ENCODE peak calls at places on chromosomes 2 and 18, in five cellular contexts. N is fibroblast of mammary gland, Y is transverse colon, V is left lung, Q is Calu3. D is an unnamed sample.

GRCh38 chr2:121731366-121731765 is 5.3 kb downstream of the NIFK start:
- DNase-seq in N (no peak), Y (no peak), V (no peak), Q (no peak), D (no peak)

GRCh38 chr18:62445386-62445917 is 77.4 kb upstream of the ZCCHC2 start:
- DNase-seq in N (no peak), Y (no peak), V (no peak), Q (no peak), D (no peak)

GRCh38 chr2:9739508-9739907 is 103.8 kb upstream of the TAF1B start:
- DNase-seq in N (no peak), Y (peak), V (no peak), Q (peak), D (no peak)

GRCh38 chr2:233042549-233042948 is 10.1 kb downstream of the NEU2 start:
- DNase-seq in N (no peak), Y (no peak), V (no peak), Q (no peak), D (no peak)

GRCh38 chr18:21463718-21464117 is 136.8 kb downstream of the ESCO1 start:
- DNase-seq in N (no peak), Y (no peak), V (no peak), Q (no peak), D (no peak)

GRCh38 chr2:20578895-20579825 is 71.7 kb downstream of the HS1BP3 start:
- DNase-seq in N (peak), Y (peak), V (peak), Q (peak), D (peak)

GRCh38 chr18:36066731-36067117 is 635 bp downstream of the RPRD1A start:
- DNase-seq in N (peak), Y (no peak), V (no peak), Q (no peak), D (no peak)

GRCh38 chr2:18149660-18150246 is 271.3 kb downstream of the KCNS3 start:
- DNase-seq in N (peak), Y (no peak), V (no peak), Q (no peak), D (no peak)

GRCh38 chr2:220192994-220193753 is 565.7 kb downstream of the SLC4A3 start:
- DNase-seq in N (no peak), Y (no peak), V (no peak), Q (peak), D (no peak)
- TF ChIP-seq CTCF in N (no peak), Y (no peak), V (no peak), Q (no peak), D (no peak)

DNA sequence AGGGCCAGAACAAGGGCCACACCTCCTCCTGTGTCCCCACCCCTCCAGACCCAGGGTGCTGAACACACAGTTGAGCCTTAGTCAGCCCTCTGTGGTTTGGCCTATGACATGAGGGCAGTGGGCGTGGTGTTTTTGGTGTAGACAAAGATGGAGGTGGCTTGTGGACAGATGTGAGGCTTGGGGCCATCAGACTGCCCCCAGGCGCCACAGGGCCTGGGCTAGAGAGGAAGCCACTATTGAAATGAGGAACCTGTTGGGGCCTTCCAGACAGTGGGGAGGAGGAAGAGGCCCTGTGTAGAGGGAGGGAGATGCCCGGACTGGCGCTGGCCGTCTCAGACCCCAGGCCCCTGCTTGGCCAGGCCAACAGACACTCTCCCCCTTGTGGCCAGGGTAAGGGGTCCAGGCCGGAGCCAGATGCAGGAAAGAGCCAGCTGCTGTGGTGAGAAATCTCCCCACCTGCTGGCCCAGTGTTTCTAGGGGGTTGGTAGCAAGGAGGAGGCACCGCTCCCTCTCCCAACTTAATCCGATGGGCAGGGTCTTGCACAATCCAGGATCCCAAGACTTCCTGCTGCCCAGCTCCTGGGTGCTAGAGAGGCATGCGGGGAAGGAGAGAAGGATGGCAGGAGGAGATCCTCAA is 53.8 kb downstream of the SMAD7 start:
- DNase-seq in N (peak), Y (peak), V (peak), Q (peak), D (peak)
- TF ChIP-seq CTCF in N (no peak), Y (no peak), V (peak), Q (peak), D (no peak)

GRCh38 chr2:5234563-5234962 is 457.6 kb upstream of the SOX11 start:
- DNase-seq in N (no peak), Y (no peak), V (no peak), Q (no peak), D (no peak)

GRCh38 chr2:5230443-5230842 is 461.7 kb upstream of the SOX11 start:
- DNase-seq in N (no peak), Y (no peak), V (no peak), Q (no peak), D (no peak)

GRCh38 chr2:5231287-5231686 is 460.9 kb upstream of the SOX11 start:
- DNase-seq in N (no peak), Y (no peak), V (no peak), Q (no peak), D (no peak)

GRCh38 chr2:5230879-5231278 is 461.3 kb upstream of the SOX11 start:
- DNase-seq in N (no peak), Y (no peak), V (no peak), Q (no peak), D (no peak)

DNA sequence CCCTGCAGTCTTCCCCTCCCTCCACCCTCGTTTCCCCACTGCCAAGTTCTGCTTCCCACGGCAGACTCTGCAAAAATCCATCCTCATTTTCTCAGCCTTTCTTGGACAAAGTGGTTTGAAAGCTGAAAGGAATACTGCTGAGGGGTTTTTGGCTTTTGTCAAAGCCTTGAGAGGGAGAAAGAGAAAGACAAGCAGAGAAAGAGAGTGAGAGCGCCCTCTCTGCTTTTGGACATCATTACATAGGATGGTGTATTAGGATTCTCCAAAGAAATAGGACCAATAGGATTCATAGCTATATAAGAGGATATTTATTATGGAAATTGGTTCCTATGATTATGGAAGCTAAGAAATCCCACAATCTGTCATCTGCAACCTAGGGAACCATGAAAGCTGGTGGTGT is 455.9 kb upstream of the SOX11 start:
- DNase-seq in N (no peak), Y (no peak), V (no peak), Q (no peak), D (no peak)
- TF ChIP-seq CTCF in N (no peak), Y (no peak), V (no peak), Q (no peak), D (no peak)

DNA sequence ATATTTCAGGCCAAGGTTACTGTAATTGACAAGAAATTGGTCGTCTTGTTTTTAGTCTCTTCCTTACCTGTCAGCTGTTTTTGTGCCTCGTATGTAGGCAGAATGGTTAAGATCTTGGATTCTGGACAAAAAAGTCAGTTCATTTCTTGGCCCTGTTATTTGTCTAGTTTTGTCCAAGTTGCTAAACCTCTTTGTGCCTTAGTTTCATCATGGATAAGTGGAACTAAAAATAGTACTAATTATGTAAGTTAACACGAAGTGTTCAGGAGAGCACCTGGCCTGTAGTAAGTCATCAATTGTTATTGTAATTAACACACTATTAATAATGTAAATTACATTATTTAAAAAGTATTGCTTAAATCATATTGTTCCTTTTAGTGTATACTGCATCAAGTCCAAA is 148.0 kb downstream of the PARD3B start:
- DNase-seq in N (no peak), Y (no peak), V (no peak), Q (no peak), D (no peak)
- TF ChIP-seq CTCF in N (no peak), Y (no peak), V (no peak), Q (no peak), D (no peak)

DNA sequence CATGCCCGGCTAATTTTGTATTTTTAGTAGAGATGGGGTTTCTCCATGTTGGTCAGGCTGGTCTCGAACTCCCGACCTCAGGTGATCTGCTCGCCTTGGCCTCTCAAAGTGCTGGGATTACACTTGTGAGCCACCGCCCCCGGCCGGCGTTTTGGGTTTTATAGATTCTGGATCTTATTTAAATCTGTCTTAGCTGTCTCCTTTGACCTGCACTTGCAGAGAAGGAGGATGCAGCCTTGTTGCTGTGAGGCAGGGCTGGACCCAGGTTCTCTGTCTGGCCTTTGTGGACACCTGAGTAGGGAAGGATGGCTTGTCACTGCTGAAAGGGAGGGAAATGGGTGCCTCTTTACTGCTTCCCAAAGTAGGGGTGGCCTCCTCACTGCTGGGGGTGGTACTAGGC is 83.0 kb upstream of the HS6ST1 start:
- DNase-seq in N (no peak), Y (no peak), V (peak), Q (no peak), D (no peak)
- TF ChIP-seq CTCF in N (no peak), Y (no peak), V (no peak), Q (no peak), D (no peak)

DNA sequence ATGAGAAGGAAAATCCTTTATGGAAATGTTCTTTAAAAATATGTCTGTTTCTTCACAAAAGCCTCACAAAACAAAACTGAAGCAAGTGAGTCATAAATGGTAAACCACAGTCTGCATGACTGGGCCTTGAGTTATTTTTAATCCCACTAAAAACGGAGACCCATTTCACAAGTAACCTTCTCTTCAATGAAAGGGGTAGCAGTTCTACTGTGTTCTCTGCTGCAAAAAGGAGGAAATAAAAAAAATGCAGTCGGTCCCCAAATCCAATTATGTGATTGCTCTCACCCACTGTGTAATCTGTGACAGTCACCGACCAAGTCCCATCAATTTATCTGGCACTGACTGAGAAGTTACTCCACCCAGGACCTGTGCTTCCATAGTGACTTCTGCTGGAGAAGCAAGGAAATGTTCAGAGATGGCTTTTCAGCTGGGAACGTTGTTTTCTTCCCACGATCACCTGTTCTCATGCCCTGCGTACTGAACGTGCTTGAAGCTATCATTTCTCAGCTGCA is 79.8 kb upstream of the TMEM200C start:
- DNase-seq in N (peak), Y (no peak), V (no peak), Q (no peak), D (no peak)
- TF ChIP-seq CTCF in N (peak), Y (no peak), V (no peak), Q (no peak), D (no peak)

GRCh38 chr18:50573679-50574078 is 13.8 kb downstream of the MAPK4 start:
- DNase-seq in N (no peak), Y (no peak), V (no peak), Q (no peak), D (no peak)
- TF ChIP-seq CTCF in N (peak), Y (peak), V (no peak), Q (no peak), D (peak)

GRCh38 chr2:162333968-162334367 is 10.0 kb upstream of the GCA start:
- DNase-seq in N (peak), Y (peak), V (no peak), Q (peak), D (peak)
- TF ChIP-seq CTCF in N (peak), Y (peak), V (peak), Q (no peak), D (no peak)

DNA sequence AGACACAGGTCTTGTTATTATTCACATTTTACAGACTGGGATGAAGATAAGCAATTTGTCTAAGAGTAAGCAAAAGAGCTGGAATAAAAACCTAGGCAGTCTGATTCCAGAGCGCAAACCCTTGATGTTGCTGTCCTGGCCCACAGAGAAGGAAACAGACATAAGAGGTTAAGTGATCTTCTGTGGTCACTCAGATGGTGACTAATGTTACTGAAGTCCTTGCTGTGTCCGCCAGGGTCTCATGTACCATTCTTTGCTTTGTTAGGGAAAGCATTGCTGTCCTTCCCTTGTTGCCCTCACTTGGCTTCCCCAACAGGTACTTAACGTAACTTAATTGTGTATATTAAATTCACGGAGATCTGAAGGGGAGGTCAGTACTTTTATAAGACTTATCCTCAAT is 14.9 kb upstream of the FAP start:
- DNase-seq in N (peak), Y (no peak), V (no peak), Q (no peak), D (no peak)
- TF ChIP-seq CTCF in N (peak), Y (no peak), V (no peak), Q (no peak), D (no peak)

GRCh38 chr2:179849719-179850118 is 11.7 kb downstream of the ZNF385B start:
- DNase-seq in N (no peak), Y (no peak), V (no peak), Q (no peak), D (no peak)

GRCh38 chr2:179853108-179853507 is 8.3 kb downstream of the ZNF385B start:
- DNase-seq in N (no peak), Y (no peak), V (no peak), Q (no peak), D (no peak)

GRCh38 chr2:179854891-179855290 is 6.5 kb downstream of the ZNF385B start:
- DNase-seq in N (no peak), Y (no peak), V (no peak), Q (no peak), D (no peak)

GRCh38 chr2:179855673-179856072 is 5.7 kb downstream of the ZNF385B start:
- DNase-seq in N (no peak), Y (no peak), V (no peak), Q (no peak), D (no peak)

DNA sequence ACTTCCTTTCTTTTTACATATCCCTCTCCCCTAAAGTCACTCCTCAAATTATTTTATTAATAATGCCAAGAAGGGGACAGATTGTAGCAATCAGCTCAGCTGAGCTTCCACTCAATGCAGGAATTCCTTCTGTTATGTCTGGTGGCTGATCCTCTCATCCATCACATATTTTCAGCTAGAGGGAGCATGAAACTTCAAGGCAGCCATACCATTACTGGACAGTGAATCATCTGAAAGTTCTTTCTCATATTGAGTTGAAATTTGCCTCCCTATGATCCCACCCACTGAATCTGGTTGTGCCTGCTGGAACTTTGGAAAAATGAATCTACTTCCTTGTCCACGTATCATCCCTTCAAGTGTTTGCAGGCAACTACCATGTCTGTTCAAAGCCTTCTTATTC is 11.2 kb downstream of the ZNF385B start:
- DNase-seq in N (peak), Y (no peak), V (no peak), Q (no peak), D (no peak)
- TF ChIP-seq CTCF in N (peak), Y (no peak), V (no peak), Q (no peak), D (no peak)